ENCODE peak calls at places on chromosomes 1 and 21, in six cellular contexts. One of them, this sample, is unnamed.

GRCh38 chr1:7401814-7402547 is 369.1 kb upstream of the VAMP3 start:
- DNase-seq in GM23248: peak
- DNase-seq in GM23338: peak
- DNase-seq in H9: peak
- DNase-seq in osteoblast: peak
- DNase-seq in K562: no peak
- DNase-seq in this sample: peak

GRCh38 chr1:34780528-34780927 is 486 bp upstream of the GJB3 start:
- DNase-seq in GM23248: no peak
- DNase-seq in GM23338: no peak
- DNase-seq in H9: no peak
- DNase-seq in osteoblast: no peak
- DNase-seq in K562: no peak
- DNase-seq in this sample: no peak

GRCh38 chr1:38541223-38541622 is 318.3 kb downstream of the RRAGC start:
- DNase-seq in GM23248: no peak
- DNase-seq in GM23338: no peak
- DNase-seq in H9: no peak
- DNase-seq in osteoblast: no peak
- DNase-seq in K562: no peak
- DNase-seq in this sample: no peak

GRCh38 chr1:9904571-9904970 is 5.5 kb downstream of the CTNNBIP1 start:
- DNase-seq in GM23248: peak
- DNase-seq in GM23338: no peak
- DNase-seq in H9: no peak
- DNase-seq in osteoblast: no peak
- DNase-seq in K562: no peak
- DNase-seq in this sample: no peak

GRCh38 chr21:39849014-39849655 is 18.1 kb upstream of the PCP4 start:
- DNase-seq in GM23248: no peak
- DNase-seq in GM23338: no peak
- DNase-seq in H9: no peak
- DNase-seq in osteoblast: no peak
- DNase-seq in K562: no peak
- DNase-seq in this sample: peak

GRCh38 chr1:9822897-9823692 is 670 bp downstream of the CLSTN1 start:
- DNase-seq in GM23248: peak
- DNase-seq in GM23338: peak
- DNase-seq in H9: no peak
- DNase-seq in osteoblast: peak
- DNase-seq in K562: peak
- DNase-seq in this sample: no peak

GRCh38 chr1:2384941-2385481 is 6.3 kb downstream of the MORN1 start:
- DNase-seq in GM23248: no peak
- DNase-seq in GM23338: peak
- DNase-seq in H9: no peak
- DNase-seq in osteoblast: peak
- DNase-seq in K562: peak
- DNase-seq in this sample: no peak

GRCh38 chr21:34582506-34583150 is 32.3 kb downstream of the RCAN1 start:
- DNase-seq in GM23248: peak
- DNase-seq in GM23338: peak
- DNase-seq in H9: peak
- DNase-seq in osteoblast: peak
- DNase-seq in K562: peak
- DNase-seq in this sample: peak

GRCh38 chr21:33578214-33578613 is 10.3 kb downstream of the DONSON start:
- DNase-seq in GM23248: peak
- DNase-seq in GM23338: no peak
- DNase-seq in H9: no peak
- DNase-seq in osteoblast: no peak
- DNase-seq in K562: no peak
- DNase-seq in this sample: peak

GRCh38 chr1:98962156-98962555 is 42.5 kb downstream of the PLPPR5 start:
- DNase-seq in GM23248: peak
- DNase-seq in GM23338: no peak
- DNase-seq in H9: no peak
- DNase-seq in osteoblast: peak
- DNase-seq in K562: no peak
- DNase-seq in this sample: peak

GRCh38 chr1:185297986-185298385 is 19.1 kb downstream of the IVNS1ABP start:
- DNase-seq in GM23248: peak
- DNase-seq in GM23338: no peak
- DNase-seq in H9: no peak
- DNase-seq in osteoblast: no peak
- DNase-seq in K562: no peak
- DNase-seq in this sample: no peak

GRCh38 chr1:76541618-76542017 is 325.7 kb upstream of the ST6GALNAC5 start:
- DNase-seq in GM23248: no peak
- DNase-seq in GM23338: no peak
- DNase-seq in H9: no peak
- DNase-seq in osteoblast: no peak
- DNase-seq in K562: no peak
- DNase-seq in this sample: no peak

GRCh38 chr1:109503935-109504334 is 5.6 kb downstream of the AMIGO1 start:
- DNase-seq in GM23248: no peak
- DNase-seq in GM23338: no peak
- DNase-seq in H9: no peak
- DNase-seq in osteoblast: peak
- DNase-seq in K562: no peak
- DNase-seq in this sample: no peak

GRCh38 chr1:29513357-29513756 is 277.0 kb downstream of the PTPRU start:
- DNase-seq in GM23248: peak
- DNase-seq in GM23338: peak
- DNase-seq in H9: peak
- DNase-seq in osteoblast: peak
- DNase-seq in K562: peak
- DNase-seq in this sample: peak

GRCh38 chr1:176609556-176610408 is 146.8 kb downstream of the PAPPA2 start:
- DNase-seq in GM23248: peak
- DNase-seq in GM23338: no peak
- DNase-seq in H9: no peak
- DNase-seq in osteoblast: no peak
- DNase-seq in K562: no peak
- DNase-seq in this sample: no peak

GRCh38 chr1:199545780-199546179 is 481.7 kb upstream of the NR5A2 start:
- DNase-seq in GM23248: peak
- DNase-seq in GM23338: peak
- DNase-seq in H9: peak
- DNase-seq in osteoblast: no peak
- DNase-seq in K562: no peak
- DNase-seq in this sample: no peak

GRCh38 chr1:161335796-161336195 is 21.6 kb downstream of the SDHC start:
- DNase-seq in GM23248: peak
- DNase-seq in GM23338: no peak
- DNase-seq in H9: no peak
- DNase-seq in osteoblast: no peak
- DNase-seq in K562: no peak
- DNase-seq in this sample: no peak

GRCh38 chr1:1208713-1209433 is 2.5 kb upstream of the TNFRSF18 start:
- DNase-seq in GM23248: no peak
- DNase-seq in GM23338: peak
- DNase-seq in H9: no peak
- DNase-seq in osteoblast: peak
- DNase-seq in K562: peak
- DNase-seq in this sample: peak

GRCh38 chr1:181086926-181087325 is 1.6 kb upstream of the IER5 start:
- DNase-seq in GM23248: peak
- DNase-seq in GM23338: no peak
- DNase-seq in H9: no peak
- DNase-seq in osteoblast: peak
- DNase-seq in K562: no peak
- DNase-seq in this sample: peak

GRCh38 chr1:154076413-154076812 is 78.5 kb downstream of the NUP210L start:
- DNase-seq in GM23248: no peak
- DNase-seq in GM23338: no peak
- DNase-seq in H9: no peak
- DNase-seq in osteoblast: no peak
- DNase-seq in K562: no peak
- DNase-seq in this sample: no peak

DNA sequence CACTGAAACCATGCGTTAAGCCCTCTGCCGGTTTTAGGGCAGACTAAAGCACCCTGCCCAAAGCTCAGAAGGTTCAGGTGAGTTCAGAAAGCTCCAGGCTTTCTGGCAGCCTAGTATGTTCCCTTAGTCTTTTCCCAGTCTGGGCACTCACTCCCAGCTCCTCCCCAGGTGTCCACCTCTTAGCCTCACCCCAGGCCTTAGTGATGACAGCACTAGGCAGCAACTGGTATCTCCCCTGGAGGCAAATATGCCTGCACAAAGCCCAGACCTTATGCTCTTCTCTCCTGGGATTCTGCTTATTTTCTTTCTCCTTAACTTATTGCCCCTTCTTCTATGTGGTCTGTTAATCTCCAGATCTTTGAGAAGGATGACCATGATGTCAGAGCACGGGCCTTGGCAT is 80.2 kb downstream of the CD58 start:
- DNase-seq in GM23248: no peak
- DNase-seq in GM23338: no peak
- DNase-seq in H9: no peak
- DNase-seq in osteoblast: no peak
- DNase-seq in K562: no peak
- DNase-seq in this sample: no peak
- H3K4me2 ChIP-seq in GM23248: no peak
- H3K4me2 ChIP-seq in GM23338: no peak
- H3K4me2 ChIP-seq in H9: no peak
- H3K4me2 ChIP-seq in osteoblast: no peak
- H3K4me2 ChIP-seq in K562: no peak
- H3K4me2 ChIP-seq in this sample: no peak

GRCh38 chr21:15159382-15160020 is 94.7 kb upstream of the NRIP1 start:
- DNase-seq in GM23248: peak
- DNase-seq in GM23338: no peak
- DNase-seq in H9: no peak
- DNase-seq in osteoblast: no peak
- DNase-seq in K562: no peak
- DNase-seq in this sample: peak
- H3K4me2 ChIP-seq in GM23248: no peak
- H3K4me2 ChIP-seq in GM23338: no peak
- H3K4me2 ChIP-seq in H9: no peak
- H3K4me2 ChIP-seq in osteoblast: no peak
- H3K4me2 ChIP-seq in K562: no peak
- H3K4me2 ChIP-seq in this sample: no peak

GRCh38 chr1:226871047-226871365 is 590 bp downstream of the PSEN2 start:
- DNase-seq in GM23248: no peak
- DNase-seq in GM23338: peak
- DNase-seq in H9: no peak
- DNase-seq in osteoblast: no peak
- DNase-seq in K562: no peak
- DNase-seq in this sample: no peak

GRCh38 chr1:226870323-226871046 is at the start of gene PSEN2:
- DNase-seq in GM23248: peak
- DNase-seq in GM23338: peak
- DNase-seq in H9: peak
- DNase-seq in osteoblast: peak
- DNase-seq in K562: peak
- DNase-seq in this sample: peak

GRCh38 chr1:226870026-226870322 is 442 bp upstream of the PSEN2 start:
- DNase-seq in GM23248: no peak
- DNase-seq in GM23338: no peak
- DNase-seq in H9: no peak
- DNase-seq in osteoblast: peak
- DNase-seq in K562: no peak
- DNase-seq in this sample: peak

GRCh38 chr1:226872455-226872854 is 2.0 kb downstream of the PSEN2 start:
- DNase-seq in GM23248: no peak
- DNase-seq in GM23338: no peak
- DNase-seq in H9: peak
- DNase-seq in osteoblast: no peak
- DNase-seq in K562: no peak
- DNase-seq in this sample: peak

GRCh38 chr1:226871636-226872327 is 1.4 kb downstream of the PSEN2 start:
- DNase-seq in GM23248: no peak
- DNase-seq in GM23338: no peak
- DNase-seq in H9: peak
- DNase-seq in osteoblast: peak
- DNase-seq in K562: no peak
- DNase-seq in this sample: no peak
- H3K4me2 ChIP-seq in GM23248: peak
- H3K4me2 ChIP-seq in GM23338: peak
- H3K4me2 ChIP-seq in H9: peak
- H3K4me2 ChIP-seq in osteoblast: peak
- H3K4me2 ChIP-seq in K562: peak
- H3K4me2 ChIP-seq in this sample: peak

DNA sequence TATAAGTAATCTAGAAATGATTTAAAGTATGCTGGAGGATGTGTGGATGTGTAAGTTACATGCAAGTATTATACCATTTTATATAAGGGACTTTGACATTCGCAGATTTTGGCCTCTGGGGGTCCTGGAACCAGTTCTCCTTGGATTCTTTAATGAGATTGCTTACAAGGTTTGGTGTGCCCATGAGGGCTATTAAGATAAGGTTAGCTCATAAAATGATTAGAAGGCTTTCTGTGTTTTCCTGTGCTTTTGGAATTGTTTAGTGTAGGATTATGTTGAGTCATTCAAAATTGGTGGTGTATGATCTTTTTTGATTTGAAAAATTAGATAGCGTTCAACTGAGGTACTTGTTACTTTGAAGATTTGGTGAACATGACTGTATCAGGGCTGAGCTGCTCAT is 5.6 kb downstream of the USP25 start:
- DNase-seq in GM23248: no peak
- DNase-seq in GM23338: no peak
- DNase-seq in H9: no peak
- DNase-seq in osteoblast: no peak
- DNase-seq in K562: no peak
- DNase-seq in this sample: no peak
- H3K4me2 ChIP-seq in GM23248: peak
- H3K4me2 ChIP-seq in GM23338: peak
- H3K4me2 ChIP-seq in H9: no peak
- H3K4me2 ChIP-seq in osteoblast: no peak
- H3K4me2 ChIP-seq in K562: no peak
- H3K4me2 ChIP-seq in this sample: no peak

DNA sequence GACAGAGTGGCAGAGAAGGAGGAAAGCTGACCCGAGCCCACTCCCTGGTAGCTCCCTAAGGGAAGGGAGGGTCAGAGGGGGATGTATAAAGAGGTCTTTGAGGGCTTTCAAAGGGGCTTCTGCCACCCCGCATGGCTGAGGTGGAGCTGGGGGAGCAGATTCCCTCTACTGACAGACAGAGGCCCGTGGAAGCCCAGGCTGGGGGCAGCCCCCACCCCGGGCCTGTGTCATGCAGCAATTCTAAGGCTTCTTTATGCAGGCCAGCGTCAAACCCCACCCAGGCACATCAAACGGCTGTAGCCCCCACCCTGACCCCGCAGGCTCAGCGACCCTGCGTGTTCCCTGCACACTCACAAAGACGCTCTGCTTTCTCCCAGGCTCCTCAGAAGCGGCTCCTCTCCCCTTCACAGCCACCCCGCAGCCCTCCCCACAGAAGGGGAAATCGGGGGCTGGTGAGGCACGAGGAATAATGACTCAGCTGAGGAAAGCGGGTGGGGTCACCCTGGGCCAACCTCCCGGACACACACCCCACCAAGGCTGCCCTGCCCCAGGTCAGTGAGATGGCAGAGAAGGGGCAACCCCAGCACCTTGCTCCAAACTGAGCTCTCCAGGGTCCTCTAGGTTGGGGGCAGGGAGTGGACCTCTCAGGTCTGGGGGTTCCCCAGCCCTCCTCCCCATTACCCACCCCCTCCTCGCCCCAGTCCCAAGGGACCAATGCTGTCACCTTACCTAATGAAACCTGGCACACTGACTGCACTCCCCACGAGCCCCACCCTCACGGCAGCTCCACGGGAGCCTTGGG is 10.8 kb downstream of the SLC45A3 start:
- DNase-seq in GM23248: peak
- DNase-seq in GM23338: no peak
- DNase-seq in H9: no peak
- DNase-seq in osteoblast: peak
- DNase-seq in K562: peak
- DNase-seq in this sample: no peak
- H3K4me2 ChIP-seq in GM23248: no peak
- H3K4me2 ChIP-seq in GM23338: peak
- H3K4me2 ChIP-seq in H9: no peak
- H3K4me2 ChIP-seq in osteoblast: no peak
- H3K4me2 ChIP-seq in K562: no peak
- H3K4me2 ChIP-seq in this sample: no peak

This sample was measured in fibroblast of lung.